ENCODE peak calls at places on chromosomes 4 and X, in five cellular contexts. B is HepG2, R is H1, M is K562, F is GM12878. S is an unnamed sample.

GRCh38 chrX:150456466-150456865 is 93.3 kb downstream of the MAMLD1 start:
- DNase-seq in B (peak), F (no peak), M (peak), R (no peak), S (peak)

GRCh38 chrX:16882702-16883486 is 12.7 kb upstream of the RBBP7 start:
- DNase-seq in B (peak), M (peak), R (no peak), F (peak), S (peak)

GRCh38 chr4:10732235-10732975 is 47.8 kb upstream of the CLNK start:
- DNase-seq in R (no peak), F (peak), M (no peak), B (no peak), S (no peak)

GRCh38 chrX:41720125-41720780 is 3.7 kb upstream of the GPR82 start:
- DNase-seq in R (no peak), M (peak), F (peak), B (no peak), S (no peak)

GRCh38 chr4:48913346-48913745 is 6.8 kb upstream of the OCIAD2 start:
- DNase-seq in R (no peak), M (no peak), F (no peak), B (no peak), S (peak)

GRCh38 chrX:46072372-46072771 is 472.8 kb downstream of the ZNF674 start:
- DNase-seq in R (no peak), M (no peak), F (no peak), B (no peak), S (no peak)

GRCh38 chrX:118632862-118633261 is 94.5 kb upstream of the IL13RA1 start:
- DNase-seq in R (no peak), M (no peak), B (no peak), F (no peak), S (no peak)

GRCh38 chrX:109283870-109284269 is 198.0 kb downstream of the GUCY2F start:
- DNase-seq in B (no peak), F (no peak), M (no peak), R (no peak), S (no peak)

GRCh38 chrX:72306085-72306801 is 529 bp upstream of the CITED1 start:
- DNase-seq in R (no peak), B (no peak), F (no peak), M (peak), S (peak)

GRCh38 chr4:114807759-114808404 is 209.3 kb downstream of the UGT8 start:
- DNase-seq in B (peak), F (no peak), R (peak), M (peak), S (peak)

GRCh38 chr4:148196168-148196567 is 246.0 kb downstream of the NR3C2 start:
- DNase-seq in B (no peak), F (no peak), R (no peak), M (no peak), S (no peak)

GRCh38 chr4:95693594-95693993 is 144.8 kb upstream of the UNC5C start:
- DNase-seq in B (no peak), R (peak), F (no peak), M (no peak), S (peak)

GRCh38 chr4:136505020-136505419 is 1027.3 kb downstream of the PCDH18 start:
- DNase-seq in B (no peak), F (no peak), R (no peak), M (no peak), S (no peak)

GRCh38 chrX:108267561-108267960 is 170.7 kb downstream of the COL4A6 start:
- DNase-seq in B (no peak), F (no peak), M (no peak), R (no peak), S (no peak)

GRCh38 chrX:108271397-108271787 is 166.8 kb downstream of the COL4A6 start:
- DNase-seq in B (no peak), R (no peak), F (no peak), M (no peak), S (no peak)

GRCh38 chrX:108270280-108270679 is 167.9 kb downstream of the COL4A6 start:
- DNase-seq in B (no peak), F (no peak), R (no peak), M (no peak), S (peak)

GRCh38 chrX:108270739-108271396 is 167.4 kb downstream of the COL4A6 start:
- DNase-seq in F (no peak), B (no peak), M (no peak), R (no peak), S (no peak)

DNA sequence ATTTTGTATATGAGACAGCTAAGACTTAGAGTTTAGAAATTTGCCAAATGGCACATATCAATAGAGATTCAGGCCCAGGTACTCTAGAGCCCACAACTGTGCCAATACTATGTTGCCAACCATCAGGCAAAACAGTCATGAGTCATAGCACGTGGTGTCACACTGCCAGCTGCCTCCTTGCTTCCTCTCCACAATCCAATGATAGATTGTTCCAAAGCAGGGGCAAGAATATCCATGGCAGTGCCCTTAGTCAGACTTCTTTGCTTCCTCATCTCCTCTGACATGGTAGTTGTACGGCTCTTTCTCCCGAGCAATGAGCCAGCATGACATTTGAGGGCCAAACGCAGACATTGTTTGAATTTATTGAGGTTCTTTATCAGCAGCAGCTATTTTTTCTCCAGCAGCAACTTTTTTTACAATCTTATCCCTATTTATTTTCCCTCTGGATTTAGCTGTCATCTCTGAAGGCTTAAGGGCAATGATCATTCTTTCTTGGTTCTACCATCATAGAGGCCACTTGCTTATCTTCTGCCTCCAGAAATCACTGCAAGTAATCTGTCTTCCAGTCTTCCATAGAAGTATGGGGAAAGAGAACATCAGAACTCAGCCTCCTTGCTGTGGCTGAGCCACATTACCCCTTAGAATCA is 169.7 kb downstream of the COL4A6 start:
- DNase-seq in M (no peak), F (no peak), R (no peak), B (no peak), S (no peak)
- TF ChIP-seq KDM1A in M (no peak), F (no peak), R (no peak), B (no peak), S (no peak)

DNA sequence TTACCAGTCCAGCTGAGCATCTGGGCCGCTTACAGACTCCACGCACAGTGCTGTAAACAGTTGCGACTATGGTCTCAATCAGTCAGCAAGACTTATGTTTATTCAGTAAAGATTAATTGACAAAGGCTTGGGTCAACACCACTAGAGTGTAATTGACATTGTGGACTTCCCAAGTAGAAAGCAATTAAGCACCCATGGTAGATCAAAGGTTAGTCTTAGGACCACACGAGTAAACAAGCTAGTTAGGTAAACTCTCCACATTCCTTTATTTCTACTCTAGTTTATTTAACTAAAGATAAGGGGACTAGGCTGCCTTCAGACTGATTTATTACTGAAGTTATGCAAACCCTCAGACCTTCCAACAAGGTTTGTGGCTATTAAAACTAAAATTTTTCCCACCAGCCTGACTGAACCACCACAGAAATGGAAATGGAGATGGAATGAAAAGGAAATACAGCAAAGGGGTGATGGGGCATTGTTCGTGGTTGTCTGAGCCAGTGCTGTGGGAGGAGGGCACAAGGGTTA is 44.2 kb downstream of the MTHFD2L start:
- DNase-seq in B (peak), M (no peak), F (no peak), R (no peak), S (peak)
- TF ChIP-seq KDM1A in B (peak), M (no peak), F (no peak), R (no peak), S (no peak)

DNA sequence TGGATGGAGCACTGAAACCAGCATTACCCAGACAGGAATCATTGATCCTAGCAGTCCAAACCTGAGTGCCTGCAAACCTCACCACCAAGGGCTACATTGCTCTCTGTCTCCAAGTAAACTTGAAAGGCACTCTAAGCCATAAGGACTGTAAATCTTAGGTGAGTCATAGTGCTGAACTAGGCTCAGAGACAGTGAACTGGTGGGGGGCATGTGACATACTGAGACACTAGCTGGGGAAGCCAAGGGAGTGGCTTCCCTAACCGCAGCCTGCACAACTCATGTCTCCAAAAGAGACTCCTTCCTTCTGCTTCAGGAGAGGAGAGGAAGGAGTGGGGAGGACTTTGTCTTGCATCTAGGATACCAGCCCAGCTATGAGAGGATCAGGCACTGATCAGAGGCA is 235.5 kb upstream of the ACTRT1 start:
- DNase-seq in B (no peak), M (no peak), F (no peak), R (no peak), S (no peak)
- TF ChIP-seq KDM1A in B (no peak), M (no peak), F (no peak), R (no peak), S (no peak)

DNA sequence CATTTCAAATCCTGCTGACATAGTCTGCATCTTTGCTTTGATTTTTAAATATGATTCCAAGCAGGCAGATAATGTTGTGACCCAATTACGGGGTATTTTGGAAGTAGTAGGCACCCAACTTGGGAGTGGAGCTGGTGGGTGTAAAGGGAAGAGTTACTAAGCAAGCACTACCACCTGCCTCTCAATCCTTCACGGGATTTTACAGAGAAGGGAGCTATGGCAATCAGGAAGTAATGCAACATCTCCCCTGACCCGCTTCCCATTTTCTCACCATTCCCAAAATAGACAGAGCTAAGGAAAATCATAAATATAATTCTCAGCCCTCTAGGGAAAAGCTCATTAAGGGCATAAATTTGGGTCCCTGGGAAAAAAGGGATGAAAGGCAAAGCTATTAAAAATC is 9.2 kb downstream of the APBB2 start:
- DNase-seq in B (no peak), R (no peak), F (no peak), M (no peak), S (no peak)
- TF ChIP-seq KDM1A in B (no peak), R (no peak), F (no peak), M (no peak), S (no peak)

DNA sequence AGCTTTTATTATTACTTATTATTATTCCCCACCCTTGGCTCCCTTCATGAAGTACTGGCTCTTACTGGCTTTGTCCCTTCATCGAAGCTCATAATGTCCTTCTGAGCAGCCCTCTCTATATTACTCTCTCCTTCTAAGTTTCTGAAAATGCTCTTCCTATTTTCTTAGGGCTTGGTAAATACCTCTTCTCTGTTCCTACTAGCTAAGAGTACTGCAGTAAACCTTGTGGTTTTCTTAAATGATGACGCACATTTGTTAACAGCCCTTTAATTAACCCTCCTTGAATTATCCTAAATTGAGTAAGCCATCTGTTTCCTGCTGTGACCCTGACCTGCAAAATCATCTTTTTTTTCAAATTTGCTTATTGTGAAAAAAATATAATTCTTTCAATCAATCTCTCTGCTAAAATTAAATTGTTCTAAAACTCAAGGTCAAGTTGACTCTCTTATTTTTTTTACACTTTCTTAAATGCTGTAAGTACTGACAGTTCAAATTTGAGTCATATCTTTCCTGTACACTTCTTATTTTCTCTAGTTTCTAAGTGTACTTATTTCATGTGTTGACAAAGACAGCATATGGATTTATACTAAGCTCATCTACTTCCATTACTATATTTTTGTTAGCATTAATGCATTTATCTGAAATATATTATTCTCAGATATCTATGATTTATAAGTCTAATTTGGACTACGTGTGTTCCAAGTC is 148.9 kb downstream of the ADAM29 start:
- DNase-seq in R (no peak), B (no peak), M (no peak), F (no peak), S (no peak)
- TF ChIP-seq KDM1A in R (no peak), B (no peak), M (no peak), F (no peak), S (no peak)

DNA sequence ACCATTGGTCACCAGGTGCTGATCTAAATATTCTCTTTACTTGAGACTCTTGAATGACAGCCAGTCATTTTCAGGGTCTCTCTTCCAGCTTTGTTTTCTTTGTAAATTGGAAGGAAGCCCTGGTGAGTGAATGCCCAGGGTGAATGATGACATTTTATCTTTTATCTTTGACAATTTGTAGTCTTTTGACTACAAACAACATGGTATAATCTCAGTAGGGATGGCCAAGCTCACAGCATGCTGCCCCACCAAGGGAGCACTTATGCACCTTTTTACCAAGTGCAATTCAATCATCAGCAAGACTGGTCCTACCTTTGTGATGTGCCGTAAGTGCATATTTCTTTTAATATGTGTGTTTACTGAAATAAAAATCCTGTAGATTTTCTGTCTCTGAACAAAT is 5.7 kb downstream of the AFM start:
- DNase-seq in R (no peak), M (no peak), B (no peak), F (no peak), S (no peak)
- TF ChIP-seq KDM1A in R (no peak), M (no peak), B (no peak), F (no peak), S (no peak)

GRCh38 chr4:3407171-3407771 is 34.5 kb upstream of the HGFAC start:
- DNase-seq in M (no peak), R (no peak), F (no peak), B (no peak), S (no peak)
- TF ChIP-seq KDM1A in M (no peak), R (no peak), F (no peak), B (no peak), S (no peak)